ENCODE peak calls at places on chromosomes 1 and 21, in ten cellular contexts. J, N, Q, X, S, B, P, T, K and H are unnamed samples.

GRCh38 chr1:44616991-44617702 is 57.1 kb downstream of the TMEM53 start:
- DNase-seq in S (peak; percentile 94), T (no peak), P (no peak), N (no peak), J (no peak), X (no peak), K (no peak), B (no peak), Q (no peak), H (no peak)

GRCh38 chr1:24139159-24139489 is 3.8 kb downstream of the IL22RA1 start:
- DNase-seq in S (no peak), Q (no peak), T (no peak), J (no peak), B (no peak), K (no peak), N (no peak), P (no peak), X (no peak), H (no peak)

GRCh38 chr1:224482619-224483018 is 48.0 kb upstream of the WDR26 start:
- DNase-seq in N (no peak), S (no peak), T (no peak), X (no peak), Q (no peak), P (no peak), K (no peak), B (no peak), J (no peak), H (no peak)

GRCh38 chr1:72284084-72284397 is 1.7 kb upstream of the NEGR1 start:
- DNase-seq in K (peak; percentile 36), T (no peak), J (no peak), S (no peak), X (no peak), P (no peak), B (no peak), N (no peak), Q (peak; percentile 66), H (no peak)

GRCh38 chr1:192544983-192545393 is 30.6 kb upstream of the RGS1 start:
- DNase-seq in J (no peak), S (peak; percentile 25), P (no peak), B (no peak), N (peak; percentile 84), T (no peak), Q (no peak), K (peak; percentile 50), X (peak; percentile 37), H (peak; percentile 45)

GRCh38 chr21:41631564-41632461 is 123.9 kb upstream of the TMPRSS2 start:
- DNase-seq in K (no peak), X (no peak), Q (peak; percentile 91), B (no peak), N (no peak), P (no peak), J (no peak), S (peak; percentile 35), T (no peak), H (no peak)

GRCh38 chr1:27713139-27713725 is 12.5 kb upstream of the FAM76A start:
- DNase-seq in K (no peak), Q (no peak), J (no peak), P (no peak), B (no peak), T (no peak), S (no peak), X (no peak), N (no peak), H (no peak)

GRCh38 chr1:19799877-19800804 is at the start of gene TMCO4:
- DNase-seq in K (peak; percentile 54), B (peak; percentile 49), N (peak; percentile 72), S (peak; percentile 68), X (peak; percentile 73), T (peak; percentile 90), P (no peak), Q (peak; percentile 42), J (peak; percentile 40), H (peak; percentile 42)

GRCh38 chr1:38297246-38297645 is 250.7 kb upstream of the POU3F1 start:
- DNase-seq in P (no peak), J (no peak), T (no peak), X (no peak), S (no peak), Q (no peak), K (no peak), N (no peak), B (no peak), H (no peak)

GRCh38 chr21:25801217-25802015 is 66.6 kb downstream of the GABPA start:
- DNase-seq in X (peak; percentile 95), J (peak; percentile 72), S (peak; percentile 84), K (no peak), P (peak; percentile 51), Q (peak; percentile 85), N (peak; percentile 93), T (peak; percentile 92), B (peak; percentile 81), H (no peak)